ENCODE peak calls at places on chromosome 21, in nine cellular contexts. S is astrocyte, W is K562, A is PC-3, V is MM.1S, I is HCT116, H is IMR-90, D is GM23338, N is fibroblast of lung. K is an unnamed sample.

GRCh38 chr21:25329227-25329626 is 278.1 kb downstream of the MRPL39 start:
- DNase-seq in I (no peak), H (peak; percentile 91), V (no peak), W (no peak), D (no peak), S (peak; percentile 91), A (peak; percentile 91), N (peak; percentile 92), K (peak; percentile 4)

GRCh38 chr21:19541612-19542011 is 1138.0 kb upstream of the TMPRSS15 start:
- DNase-seq in N (no peak), H (no peak), I (no peak), S (no peak), V (no peak), D (no peak), W (no peak), A (peak; percentile 12), K (no peak)

GRCh38 chr21:33936221-33937038 is 20.8 kb upstream of the ATP5PO start:
- DNase-seq in V (no peak), A (no peak), H (no peak), I (no peak), D (peak; percentile 25), N (no peak), S (no peak), W (no peak), K (no peak)

GRCh38 chr21:41767606-41768370 is 936 bp upstream of the RIPK4 start:
- DNase-seq in A (peak; percentile 79), I (no peak), D (peak; percentile 77), N (peak; percentile 32), W (no peak), V (no peak), H (peak; percentile 17), S (no peak), K (no peak)

GRCh38 chr21:19489930-19490329 is 1086.3 kb upstream of the TMPRSS15 start:
- DNase-seq in V (no peak), W (no peak), H (no peak), I (no peak), S (no peak), A (no peak), D (no peak), N (no peak), K (no peak)

GRCh38 chr21:22791986-22792560 is 1793.9 kb downstream of the NCAM2 start:
- DNase-seq in V (peak; percentile 49), H (peak; percentile 38), D (peak; percentile 76), A (peak; percentile 77), W (peak; percentile 37), I (no peak), S (peak; percentile 3), N (peak; percentile 24), K (no peak)

GRCh38 chr21:35994605-35995004 is 65.7 kb downstream of the SETD4 start:
- DNase-seq in A (no peak), V (no peak), D (no peak), H (no peak), I (no peak), W (peak; percentile 22), N (no peak), S (no peak), K (no peak)

GRCh38 chr21:41428847-41429246 is 2.8 kb downstream of the MX1 start:
- DNase-seq in I (no peak), N (no peak), H (no peak), W (no peak), A (no peak), D (no peak), V (no peak), S (no peak), K (no peak)

GRCh38 chr21:27513016-27513415 is 546.1 kb upstream of the ADAMTS5 start:
- DNase-seq in W (no peak), H (no peak), D (no peak), A (no peak), V (no peak), I (no peak), S (peak; percentile 49), N (peak; percentile 47), K (no peak)

GRCh38 chr21:33024278-33025103 is 1.2 kb upstream of the OLIG2 start:
- DNase-seq in H (no peak), W (no peak), D (peak; percentile 45), S (no peak), I (no peak), A (no peak), V (no peak), N (no peak), K (no peak)

GRCh38 chr21:27425574-27425973 is 458.7 kb upstream of the ADAMTS5 start:
- DNase-seq in A (no peak), V (no peak), W (no peak), H (peak; percentile 69), I (no peak), N (peak; percentile 55), S (peak; percentile 45), D (no peak), K (no peak)

GRCh38 chr21:16424331-16424749 is 694.6 kb downstream of the USP25 start:
- DNase-seq in N (peak; percentile 75), H (no peak), W (no peak), V (no peak), A (no peak), I (no peak), S (peak; percentile 69), D (no peak), K (no peak)

GRCh38 chr21:32900814-32901213 is 124.9 kb upstream of the OLIG2 start:
- DNase-seq in V (no peak), N (no peak), D (no peak), A (no peak), H (no peak), I (no peak), W (no peak), S (no peak), K (no peak)

GRCh38 chr21:21246007-21246406 is 247.8 kb downstream of the NCAM2 start:
- DNase-seq in D (no peak), H (no peak), S (no peak), W (no peak), V (no peak), A (no peak), I (no peak), N (no peak), K (no peak)

GRCh38 chr21:43034098-43034497 is 41.5 kb downstream of the CBS start:
- DNase-seq in W (no peak), H (peak; percentile 6), I (no peak), A (peak; percentile 48), D (no peak), V (no peak), S (no peak), N (peak; percentile 16), K (no peak)

GRCh38 chr21:15088483-15088882 is 23.7 kb upstream of the NRIP1 start:
- DNase-seq in H (no peak), W (no peak), N (no peak), V (no peak), D (no peak), I (no peak), A (no peak), S (no peak), K (no peak)
- H3K27ac ChIP-seq in H (no peak overlapping the region), W (no peak overlapping the region), N (no peak overlapping the region), V (no peak overlapping the region), D (no peak overlapping the region), I (no peak overlapping the region), A (no peak overlapping the region), S (no peak overlapping the region), K (no peak overlapping the region)

GRCh38 chr21:17609681-17610080 is 3.0 kb downstream of the BTG3 start:
- DNase-seq in W (no peak), D (no peak), A (no peak), V (no peak), I (no peak), S (no peak), N (no peak), H (no peak), K (no peak)

GRCh38 chr21:17611414-17612022 is 1.2 kb downstream of the BTG3 start:
- DNase-seq in H (peak; percentile 94), A (peak; percentile 69), N (peak; percentile 94), V (peak; percentile 81), I (peak; percentile 74), W (peak; percentile 76), D (peak; percentile 80), S (peak; percentile 91), K (no peak)

GRCh38 chr21:17612565-17613241 is at the start of gene BTG3:
- DNase-seq in D (peak; percentile 80), H (peak; percentile 76), S (peak; percentile 65), V (peak; percentile 89), A (peak; percentile 50), N (peak; percentile 81), W (peak; percentile 94), I (peak; percentile 40), K (no peak)

GRCh38 chr21:17612023-17612564 is 607 bp downstream of the BTG3 start:
- DNase-seq in N (peak; percentile 50), V (peak; percentile 33), I (no peak), A (no peak), S (peak; percentile 36), D (peak; percentile 70), H (peak; percentile 59), W (no peak), K (no peak)

GRCh38 chr21:17610862-17611261 is 1.8 kb downstream of the BTG3 start:
- DNase-seq in S (no peak), W (peak; percentile 6), I (no peak), A (no peak), N (peak; percentile 35), H (peak; percentile 11), D (no peak), V (no peak), K (no peak)
- H2AFZ ChIP-seq in S (peak overlapping the region; percentile 73), W (no peak overlapping the region), I (no peak overlapping the region), A (peak overlapping the region; percentile 73), N (peak overlapping the region; percentile 21), H (peak overlapping the region; percentile 35), D (no peak overlapping the region), V (peak overlapping the region; percentile 68), K (peak overlapping the region; percentile 52)

GRCh38 chr21:45054162-45054926 is 20.0 kb upstream of the ADARB1 start:
- DNase-seq in H (no peak), I (no peak), S (no peak), N (no peak), W (no peak), A (no peak), D (no peak), V (no peak), K (no peak)

GRCh38 chr21:45056917-45057560 is 17.3 kb upstream of the ADARB1 start:
- DNase-seq in I (no peak), S (no peak), N (no peak), A (no peak), H (no peak), D (no peak), V (no peak), W (no peak), K (no peak)

GRCh38 chr21:45056505-45056904 is 17.9 kb upstream of the ADARB1 start:
- DNase-seq in A (no peak), S (no peak), N (no peak), V (no peak), I (no peak), H (no peak), W (no peak), D (no peak), K (no peak)

GRCh38 chr21:45054927-45055612 is 19.3 kb upstream of the ADARB1 start:
- DNase-seq in V (peak; percentile 33), W (no peak), D (no peak), I (no peak), H (no peak), N (no peak), S (no peak), A (no peak), K (no peak)

GRCh38 chr21:45055861-45056260 is 18.5 kb upstream of the ADARB1 start:
- DNase-seq in A (no peak), I (no peak), W (no peak), D (no peak), H (peak; percentile 47), N (peak; percentile 41), S (peak; percentile 30), V (no peak), K (no peak)
- H3K4me1 ChIP-seq in A (peaks cover 8% of the 10 kb centered on the region), I (no peaks in the 10 kb centered on the region), W (peaks cover 6% of the 10 kb centered on the region), D (peaks cover 14% of the 10 kb centered on the region), H (peaks cover 30% of the 10 kb centered on the region), N (no peaks in the 10 kb centered on the region), S (peaks cover 6% of the 10 kb centered on the region), V (peaks cover 12% of the 10 kb centered on the region), K (no peaks in the 10 kb centered on the region)

GRCh38 chr21:44868707-44869106 is 4.8 kb downstream of the PTTG1IP start:
- DNase-seq in D (no peak), H (no peak), N (no peak), V (no peak), I (no peak), A (no peak), W (no peak), S (no peak), K (no peak)
- H3K27ac ChIP-seq in D (peak overlapping the region; percentile 36), H (peak overlapping the region; percentile 44), N (peak overlapping the region; percentile 95), V (no peak overlapping the region), I (peak overlapping the region; percentile 95), A (peak overlapping the region; percentile 82), W (no peak overlapping the region), S (peak overlapping the region; percentile 88), K (no peak overlapping the region)